ENCODE peak calls at places on chromosomes 4 and X, in eight cellular contexts. F is lung; G is trophoblast cell; R is upper lobe of right lung; A is C1 segment of cervical spinal cord; K is activated CD8-positive, alpha-beta memory T cell treated with anti-CD3 and anti-CD28 coated beads for 48 hours; J is posterior cingulate gyrus; D is heart right ventricle. V is an unnamed sample.

GRCh38 chrX:83510466-83511181 is 2.5 kb downstream of the POU3F4 start:
- DNase-seq in F (no peak), G (no peak), R (no peak), A (no peak), K (no peak), J (no peak), D (no peak), V (no peak)

GRCh38 chr4:80685219-80685618 is 345.3 kb upstream of the BMP3 start:
- DNase-seq in F (no peak), G (peak), R (no peak), A (no peak), K (no peak), J (no peak), D (no peak), V (no peak)

GRCh38 chrX:113644426-113644825 is 803.8 kb upstream of the AMOT start:
- DNase-seq in F (no peak), G (no peak), R (no peak), A (no peak), K (no peak), J (no peak), D (no peak), V (no peak)

GRCh38 chr4:65381648-65382047 is 288.6 kb downstream of the EPHA5 start:
- DNase-seq in F (no peak), G (no peak), R (no peak), A (no peak), K (no peak), J (no peak), D (no peak), V (no peak)

GRCh38 chrX:19678941-19679340 is 163.6 kb upstream of the MAP3K15 start:
- DNase-seq in F (no peak), G (no peak), R (no peak), A (no peak), K (no peak), J (no peak), D (no peak), V (no peak)

GRCh38 chr4:93031431-93032098 is 727.8 kb downstream of the GRID2 start:
- DNase-seq in F (no peak), G (no peak), R (no peak), A (no peak), K (no peak), J (no peak), D (no peak), V (no peak)

GRCh38 chrX:103780701-103781402 is 4.2 kb downstream of the PLP1 start:
- DNase-seq in F (no peak), G (no peak), R (no peak), A (no peak), K (no peak), J (peak), D (no peak), V (no peak)

GRCh38 chrX:140475025-140475424 is 29.8 kb downstream of the SOX3 start:
- DNase-seq in F (no peak), G (no peak), R (no peak), A (no peak), K (no peak), J (no peak), D (no peak), V (no peak)

GRCh38 chr4:154329939-154330338 is 161.7 kb downstream of the DCHS2 start:
- DNase-seq in F (no peak), G (peak), R (no peak), A (no peak), K (no peak), J (no peak), D (no peak), V (no peak)

GRCh38 chrX:10576777-10577444 is 43.5 kb downstream of the MID1 start:
- DNase-seq in F (no peak), G (peak), R (no peak), A (no peak), K (no peak), J (no peak), D (peak), V (no peak)

GRCh38 chr4:125620066-125620850 is 305.5 kb downstream of the FAT4 start:
- DNase-seq in F (no peak), G (no peak), R (no peak), A (no peak), K (no peak), J (no peak), D (no peak), V (no peak)

GRCh38 chr4:6751611-6752485 is 30.7 kb upstream of the KIAA0232 start:
- DNase-seq in F (no peak), G (peak), R (no peak), A (no peak), K (no peak), J (no peak), D (no peak), V (no peak)

GRCh38 chr4:10622728-10623127 is 61.8 kb downstream of the CLNK start:
- DNase-seq in F (no peak), G (peak), R (no peak), A (no peak), K (no peak), J (no peak), D (no peak), V (no peak)

GRCh38 chr4:2331519-2332200 is 69.8 kb upstream of the MXD4 start:
- DNase-seq in F (no peak), G (no peak), R (no peak), A (no peak), K (no peak), J (no peak), D (no peak), V (no peak)

GRCh38 chr4:10949039-10949728 is 264.6 kb upstream of the CLNK start:
- DNase-seq in F (no peak), G (peak), R (no peak), A (no peak), K (no peak), J (no peak), D (no peak), V (no peak)

GRCh38 chrX:12206413-12206812 is 68.1 kb downstream of the FRMPD4 start:
- DNase-seq in F (no peak), G (no peak), R (no peak), A (no peak), K (no peak), J (no peak), D (no peak), V (no peak)

GRCh38 chr4:28462766-28463165 is 1602.1 kb downstream of the STIM2 start:
- DNase-seq in F (no peak), G (no peak), R (no peak), A (no peak), K (no peak), J (no peak), D (no peak), V (no peak)

GRCh38 chr4:114599231-114600065 is 841 bp downstream of the UGT8 start:
- DNase-seq in F (no peak), G (no peak), R (peak), A (no peak), K (no peak), J (peak), D (no peak), V (no peak)

GRCh38 chr4:168691621-168692376 is 194.9 kb downstream of the PALLD start:
- DNase-seq in F (no peak), G (peak), R (no peak), A (no peak), K (no peak), J (no peak), D (no peak), V (no peak)

GRCh38 chr4:186037692-186038658 is 31.0 kb upstream of the TLR3 start:
- DNase-seq in F (peak), G (peak), R (no peak), A (no peak), K (no peak), J (no peak), D (peak), V (no peak)

GRCh38 chr4:113981591-113981990 is 2.1 kb upstream of the ARSJ start:
- DNase-seq in F (no peak), G (no peak), R (no peak), A (no peak), K (no peak), J (no peak), D (no peak), V (no peak)

GRCh38 chr4:74418063-74418670 is 26.8 kb upstream of the AREG start:
- DNase-seq in F (no peak), G (no peak), R (no peak), A (no peak), K (no peak), J (no peak), D (peak), V (no peak)

GRCh38 chrX:11770320-11770719 is 12.3 kb downstream of the MSL3 start:
- DNase-seq in F (no peak), G (peak), R (no peak), A (no peak), K (no peak), J (no peak), D (no peak), V (no peak)

GRCh38 chr4:169068423-169068822 is 58.4 kb upstream of the CBR4 start:
- DNase-seq in F (no peak), G (peak), R (no peak), A (no peak), K (no peak), J (no peak), D (no peak), V (no peak)

GRCh38 chrX:153903991-153904957 is at the start of gene AVPR2:
- DNase-seq in F (no peak), G (no peak), R (no peak), A (no peak), K (no peak), J (no peak), D (peak), V (no peak)

GRCh38 chr4:98976716-98977115 is 18.8 kb upstream of the METAP1 start:
- DNase-seq in F (no peak), G (peak), R (no peak), A (no peak), K (no peak), J (no peak), D (no peak), V (no peak)

GRCh38 chrX:132741706-132742105 is 216.7 kb downstream of the HS6ST2 start:
- DNase-seq in F (no peak), G (no peak), R (no peak), A (no peak), K (no peak), J (no peak), D (no peak), V (no peak)

GRCh38 chrX:475926-476723 is 89.4 kb upstream of the PPP2R3B start:
- DNase-seq in F (no peak), G (peak), R (no peak), A (no peak), K (no peak), J (no peak), D (no peak), V (no peak)

V was measured in thoracic aorta.